ENCODE peak calls at places on chromosomes 3 and 15, in nine cellular contexts. L, X, S, B, J, Q, D, N and P are unnamed samples.

GRCh38 chr3:194496217-194496881 is 9.5 kb upstream of the ATP13A3 start:
- DNase-seq in S (no peak), X (no peak), L (no peak), J (no peak), N (no peak), D (no peak), Q (no peak), B (no peak), P (no peak)

GRCh38 chr3:45870099-45870498 is 16.2 kb upstream of the CCR9 start:
- DNase-seq in B (no peak), S (no peak), N (no peak), L (no peak), D (no peak), J (no peak), Q (peak), X (peak), P (no peak)

GRCh38 chr15:37638139-37638538 is 296.3 kb upstream of the TMCO5A start:
- DNase-seq in S (no peak), X (no peak), Q (no peak), J (no peak), D (no peak), B (no peak), L (no peak), N (no peak), P (no peak)

GRCh38 chr15:37095993-37096877 is 4.1 kb downstream of the MEIS2 start:
- DNase-seq in L (no peak), B (peak), N (peak), S (no peak), X (no peak), Q (no peak), D (no peak), J (no peak), P (no peak)

GRCh38 chr3:180040966-180041365 is 4.2 kb upstream of the PEX5L start:
- DNase-seq in Q (no peak), D (no peak), N (no peak), X (no peak), S (no peak), B (no peak), L (no peak), J (no peak), P (no peak)

GRCh38 chr15:74307827-74308642 is 59.4 kb downstream of the CYP11A1 start:
- DNase-seq in N (peak), J (peak), S (no peak), D (peak), Q (no peak), X (no peak), B (peak), L (peak), P (no peak)

GRCh38 chr3:184459355-184459754 is 79.5 kb downstream of the CHRD start:
- DNase-seq in L (no peak), Q (no peak), X (no peak), S (no peak), J (peak), D (no peak), B (no peak), N (no peak), P (no peak)

GRCh38 chr15:77482570-77482969 is 61.9 kb downstream of the HMG20A start:
- DNase-seq in L (no peak), B (no peak), J (no peak), X (no peak), D (no peak), Q (no peak), S (no peak), N (no peak), P (no peak)

GRCh38 chr15:95839367-95839782 is 491.1 kb upstream of the NR2F2 start:
- DNase-seq in S (no peak), J (no peak), N (no peak), L (no peak), B (no peak), X (no peak), D (no peak), Q (no peak), P (no peak)

GRCh38 chr3:106403746-106404145 is 534.9 kb upstream of the CBLB start:
- DNase-seq in X (no peak), D (no peak), S (no peak), N (no peak), L (no peak), J (no peak), B (no peak), Q (no peak), P (no peak)

GRCh38 chr3:143736205-143736604 is 112.1 kb downstream of the SLC9A9 start:
- DNase-seq in J (no peak), X (no peak), N (no peak), S (no peak), L (no peak), B (no peak), Q (no peak), D (no peak), P (no peak)

GRCh38 chr15:91022832-91023129 is 387 bp upstream of the VPS33B start:
- DNase-seq in Q (no peak), S (no peak), B (no peak), J (no peak), X (no peak), N (no peak), D (no peak), L (no peak), P (peak)

GRCh38 chr3:174442317-174442682 is 416.8 kb upstream of the NAALADL2 start:
- DNase-seq in S (no peak), B (no peak), Q (no peak), D (no peak), X (no peak), L (no peak), J (no peak), N (no peak), P (no peak)

GRCh38 chr3:184040010-184040409 is 8.5 kb downstream of the HTR3D start:
- DNase-seq in L (no peak), S (no peak), Q (no peak), J (no peak), B (peak), X (no peak), N (no peak), D (no peak), P (no peak)

GRCh38 chr3:171871392-171872274 is 28.5 kb downstream of the TMEM212 start:
- DNase-seq in S (no peak), J (no peak), D (no peak), L (no peak), X (no peak), B (no peak), N (no peak), Q (no peak), P (no peak)

GRCh38 chr15:85488997-85489396 is 108.6 kb downstream of the AKAP13 start:
- DNase-seq in N (no peak), Q (no peak), X (no peak), J (no peak), L (no peak), B (no peak), S (no peak), D (no peak), P (no peak)

GRCh38 chr15:44780608-44781007 is 44.3 kb downstream of the TRIM69 start:
- DNase-seq in D (no peak), B (no peak), Q (no peak), J (no peak), X (no peak), N (no peak), L (no peak), S (no peak), P (peak)

GRCh38 chr3:110530902-110531301 is 540.7 kb upstream of the NECTIN3 start:
- DNase-seq in Q (no peak), X (no peak), S (no peak), N (no peak), D (no peak), B (no peak), J (no peak), L (no peak), P (no peak)

GRCh38 chr15:64315136-64315661 is 40.8 kb downstream of the CSNK1G1 start:
- DNase-seq in S (no peak), B (no peak), Q (no peak), D (no peak), X (no peak), L (no peak), N (no peak), J (no peak), P (no peak)

GRCh38 chr3:141373768-141374526 is 5.6 kb downstream of the ZBTB38 start:
- DNase-seq in X (no peak), B (no peak), Q (no peak), N (no peak), D (no peak), L (no peak), J (no peak), S (no peak), P (no peak)

GRCh38 chr3:16848007-16848406 is 36.7 kb upstream of the PLCL2 start:
- DNase-seq in X (no peak), S (no peak), N (no peak), L (no peak), B (no peak), Q (no peak), J (no peak), D (no peak), P (no peak)

GRCh38 chr15:43977072-43977884 is 150.5 kb downstream of the WDR76 start:
- DNase-seq in B (no peak), J (no peak), S (no peak), N (no peak), X (no peak), Q (no peak), L (no peak), D (no peak), P (no peak)

GRCh38 chr15:56699743-56700142 is 33.6 kb downstream of the ZNF280D start:
- DNase-seq in D (no peak), Q (no peak), X (no peak), S (no peak), N (no peak), L (no peak), J (no peak), B (no peak), P (no peak)

GRCh38 chr15:87200149-87200548 is 1056.4 kb downstream of the NTRK3 start:
- DNase-seq in X (no peak), D (no peak), L (no peak), N (no peak), S (no peak), B (no peak), Q (no peak), J (no peak), P (no peak)

GRCh38 chr15:77187751-77188464 is 117.0 kb upstream of the TSPAN3 start:
- DNase-seq in N (peak), J (no peak), Q (peak), X (no peak), S (no peak), D (peak), B (peak), L (no peak), P (peak)

GRCh38 chr15:67089218-67090193 is 24.1 kb downstream of the SMAD3 start:
- DNase-seq in D (no peak), N (no peak), B (no peak), Q (no peak), J (no peak), S (no peak), X (no peak), L (no peak), P (no peak)

GRCh38 chr15:67850995-67851535 is 11.2 kb upstream of the RNU6-1 start:
- DNase-seq in X (no peak), S (no peak), B (no peak), L (no peak), Q (no peak), N (no peak), D (no peak), J (no peak), P (no peak)

GRCh38 chr15:52857937-52858336 is 67.8 kb upstream of the ONECUT1 start:
- DNase-seq in L (no peak), D (no peak), X (no peak), N (no peak), J (no peak), B (no peak), S (no peak), Q (no peak), P (no peak)